ENCODE peak calls at places on chromosomes 2 and 18, in four cellular contexts. Q is T-helper 1 cell; E is stimulated activated CD4-positive, alpha-beta T cell treated with anti-CD3 and anti-CD28 coated beads, Interleukin-4, amount 100 ng/mL, for 48 hours; X is ovary. B is an unnamed sample.

GRCh38 chr18:63241317-63241712 is 78.3 kb downstream of the BCL2 start:
- DNase-seq in Q (no peak), E (no peak), X (no peak), B (no peak)

GRCh38 chr18:7168408-7168807 is 50.8 kb upstream of the LAMA1 start:
- DNase-seq in Q (no peak), E (no peak), X (no peak), B (no peak)

GRCh38 chr2:226796012-226796839 is 3.4 kb downstream of the IRS1 start:
- DNase-seq in Q (no peak), E (no peak), X (peak; percentile 28), B (no peak)

GRCh38 chr2:154600931-154601494 is 97.5 kb upstream of the KCNJ3 start:
- DNase-seq in Q (no peak), E (no peak), X (no peak), B (no peak)

GRCh38 chr2:158716091-158716815 is 78.9 kb upstream of the DAPL1 start:
- DNase-seq in Q (no peak), E (no peak), X (peak; percentile 29), B (peak; percentile 31)

GRCh38 chr2:205034034-205034433 is 488.8 kb downstream of the PARD3B start:
- DNase-seq in Q (no peak), E (no peak), X (no peak), B (no peak)

GRCh38 chr2:173432049-173432754 is 77.5 kb downstream of the CDCA7 start:
- DNase-seq in Q (no peak), E (no peak), X (no peak), B (no peak)

GRCh38 chr2:168097431-168097830 is 150.0 kb downstream of the STK39 start:
- DNase-seq in Q (no peak), E (no peak), X (no peak), B (no peak)

GRCh38 chr18:41038071-41038470 is 917.0 kb upstream of the PIK3C3 start:
- DNase-seq in Q (no peak), E (no peak), X (no peak), B (no peak)

GRCh38 chr2:150485114-150485870 is 2.2 kb downstream of the RND3 start:
- DNase-seq in Q (no peak), E (no peak), X (peak; percentile 53), B (peak; percentile 54)

GRCh38 chr2:97812916-97813315 is 99.5 kb downstream of the ZAP70 start:
- DNase-seq in Q (no peak), E (no peak), X (no peak), B (no peak)

GRCh38 chr2:74908763-74909444 is 49.5 kb upstream of the POLE4 start:
- DNase-seq in Q (no peak), E (no peak), X (no peak), B (no peak)

GRCh38 chr2:59933948-59934347 is 619.5 kb downstream of the BCL11A start:
- DNase-seq in Q (no peak), E (no peak), X (no peak), B (no peak)

GRCh38 chr2:185456517-185456916 is 282.1 kb upstream of the FSIP2 start:
- DNase-seq in Q (no peak), E (no peak), X (no peak), B (no peak)

GRCh38 chr2:23564618-23564967 is 179.6 kb downstream of the KLHL29 start:
- DNase-seq in Q (no peak), E (no peak), X (no peak), B (no peak)

GRCh38 chr18:35267161-35267651 is 22.8 kb downstream of the ZSCAN30 start:
- DNase-seq in Q (peak; percentile 47), E (peak; percentile 40), X (peak; percentile 81), B (no peak)

GRCh38 chr18:70907673-70908072 is 618.8 kb downstream of the SOCS6 start:
- DNase-seq in Q (no peak), E (no peak), X (no peak), B (no peak)

GRCh38 chr18:30481871-30482270 is 560.7 kb downstream of the DSC3 start:
- DNase-seq in Q (no peak), E (no peak), X (no peak), B (no peak)

GRCh38 chr2:216205486-216205885 is 96.3 kb downstream of the XRCC5 start:
- DNase-seq in Q (no peak), E (no peak), X (no peak), B (no peak)

GRCh38 chr2:122873951-122874350 is 1118.5 kb downstream of the TSN start:
- DNase-seq in Q (no peak), E (no peak), X (no peak), B (no peak)

GRCh38 chr18:3453540-3454364 is 3.8 kb downstream of the TGIF1 start:
- DNase-seq in Q (no peak), E (peak; percentile 24), X (peak; percentile 69), B (peak; percentile 18)

GRCh38 chr2:64400733-64401500 is 53.0 kb upstream of the LGALSL start:
- DNase-seq in Q (no peak), E (no peak), X (no peak), B (no peak)

GRCh38 chr2:32172870-32173269 is 7.2 kb downstream of the SLC30A6 start:
- DNase-seq in Q (no peak), E (no peak), X (no peak), B (no peak)